ENCODE peak calls at places on chromosomes 12 and 14, in ten cellular contexts. Z, V, B, Y, O, A, F, C, D and Q are unnamed samples.

GRCh38 chr12:93944196-93944595 is 204.2 kb upstream of the PLXNC1 start:
- DNase-seq in V (no peak), D (no peak), F (no peak), Y (no peak), B (no peak), C (no peak), O (no peak), Z (no peak), A (no peak), Q (no peak)

GRCh38 chr14:54754116-54754622 is 148.5 kb downstream of the GCH1 start:
- DNase-seq in A (no peak), B (no peak), Y (no peak), F (no peak), D (no peak), V (no peak), O (no peak), Z (no peak), C (no peak), Q (no peak)

GRCh38 chr14:65164068-65164824 is 61.9 kb upstream of the MAX start:
- DNase-seq in F (peak; percentile 2), O (peak; percentile 69), B (peak; percentile 58), Y (peak; percentile 29), V (no peak), A (peak; percentile 68), C (no peak), D (no peak), Z (no peak), Q (no peak)

GRCh38 chr12:120798696-120799095 is 73.1 kb downstream of the ACADS start:
- DNase-seq in Z (no peak), D (no peak), A (no peak), O (no peak), Y (no peak), B (no peak), V (no peak), C (no peak), F (no peak), Q (no peak)

GRCh38 chr14:32434180-32434579 is 105.1 kb downstream of the AKAP6 start:
- DNase-seq in Y (no peak), F (no peak), D (no peak), B (no peak), A (no peak), C (no peak), O (no peak), V (no peak), Z (no peak), Q (no peak)

GRCh38 chr12:40946612-40947194 is 241.4 kb upstream of the PDZRN4 start:
- DNase-seq in Y (no peak), Z (no peak), B (peak; percentile 13), C (no peak), V (peak; percentile 1), O (peak; percentile 54), D (no peak), A (no peak), F (no peak), Q (no peak)

GRCh38 chr12:46260913-46261476 is 7.8 kb downstream of the SLC38A1 start:
- DNase-seq in V (no peak), Y (no peak), A (no peak), F (no peak), O (no peak), B (no peak), Z (no peak), C (no peak), D (no peak), Q (no peak)

GRCh38 chr12:131253376-131254026 is 299.8 kb downstream of the ADGRD1 start:
- DNase-seq in D (no peak), B (no peak), F (no peak), Z (no peak), O (no peak), V (no peak), C (no peak), A (no peak), Y (no peak), Q (no peak)

GRCh38 chr12:133038310-133038709 is 1.0 kb downstream of the ZNF84 start:
- DNase-seq in F (no peak), A (no peak), O (no peak), B (no peak), D (no peak), Z (no peak), Y (no peak), C (no peak), V (no peak), Q (no peak)

GRCh38 chr14:89773644-89774316 is 180.8 kb downstream of the EFCAB11 start:
- DNase-seq in B (peak; percentile 33), D (peak; percentile 56), F (peak; percentile 46), Y (peak; percentile 40), Z (peak; percentile 57), V (no peak), O (peak; percentile 25), C (peak; percentile 30), A (peak; percentile 62), Q (peak; percentile 24)

GRCh38 chr14:29800961-29801360 is 126.7 kb downstream of the PRKD1 start:
- DNase-seq in A (no peak), F (no peak), Y (no peak), Z (no peak), D (no peak), C (no peak), V (no peak), B (no peak), O (no peak), Q (no peak)

GRCh38 chr14:77024171-77024627 is 4.3 kb downstream of the IRF2BPL start:
- DNase-seq in D (peak; percentile 75), C (peak; percentile 52), O (peak; percentile 63), A (peak; percentile 85), F (peak; percentile 40), Y (no peak), V (no peak), B (no peak), Z (peak; percentile 59), Q (no peak)

GRCh38 chr14:90487031-90487430 is 90.2 kb downstream of the CALM1 start:
- DNase-seq in F (no peak), Y (no peak), B (no peak), A (no peak), Z (no peak), O (peak; percentile 43), C (no peak), V (no peak), D (no peak), Q (no peak)

GRCh38 chr12:118402251-118402650 is 25.9 kb downstream of the SUDS3 start:
- DNase-seq in Y (no peak), F (no peak), Z (no peak), A (no peak), C (no peak), V (no peak), O (peak; percentile 66), D (no peak), B (no peak), Q (no peak)

GRCh38 chr12:11675952-11676505 is 26.6 kb downstream of the ETV6 start:
- DNase-seq in V (no peak), B (no peak), A (no peak), O (no peak), D (no peak), Z (no peak), C (no peak), F (no peak), Y (no peak), Q (no peak)

GRCh38 chr12:30286345-30286926 is 409.2 kb downstream of the IPO8 start:
- DNase-seq in D (no peak), B (no peak), F (no peak), Y (no peak), O (peak; percentile 70), C (no peak), V (no peak), Z (no peak), A (no peak), Q (no peak)

GRCh38 chr12:52231305-52232232 is 1.5 kb upstream of the KRT7 start:
- DNase-seq in F (no peak), Y (no peak), B (no peak), Z (no peak), C (no peak), A (no peak), V (peak; percentile 66), O (no peak), D (peak; percentile 57), Q (no peak)

GRCh38 chr12:42969357-42969756 is 379.8 kb upstream of the PRICKLE1 start:
- DNase-seq in F (no peak), D (no peak), A (no peak), V (no peak), Y (no peak), B (no peak), O (peak; percentile 73), Z (no peak), C (no peak), Q (no peak)

GRCh38 chr12:27653661-27654060 is 42.6 kb upstream of the REP15 start:
- DNase-seq in V (no peak), C (no peak), B (no peak), A (no peak), Z (no peak), F (no peak), Y (no peak), O (no peak), D (no peak), Q (no peak)

GRCh38 chr12:44874981-44875416 is 1.1 kb downstream of the NELL2 start:
- DNase-seq in Y (no peak), B (peak; percentile 21), C (peak; percentile 11), Z (no peak), A (peak; percentile 32), D (no peak), O (no peak), V (no peak), F (no peak), Q (no peak)

GRCh38 chr12:11663128-11663527 is 13.7 kb downstream of the ETV6 start:
- DNase-seq in A (no peak), C (no peak), D (no peak), B (no peak), F (no peak), Y (no peak), V (no peak), O (no peak), Z (no peak), Q (no peak)

GRCh38 chr12:121791671-121792496 is 1.6 kb downstream of the RHOF start:
- DNase-seq in Z (peak; percentile 37), F (peak; percentile 13), D (peak; percentile 79), V (no peak), A (peak; percentile 29), O (no peak), Y (no peak), B (no peak), C (no peak), Q (no peak)

GRCh38 chr14:24052656-24053547 is 1.1 kb downstream of the CARMIL3 start:
- DNase-seq in O (no peak), C (no peak), F (no peak), A (no peak), Y (no peak), B (no peak), Z (peak; percentile 36), D (peak; percentile 27), V (no peak), Q (no peak)

GRCh38 chr14:85079842-85080741 is 449.9 kb upstream of the FLRT2 start:
- DNase-seq in B (no peak), C (no peak), V (no peak), Z (no peak), Y (no peak), O (no peak), A (no peak), F (no peak), D (no peak), Q (no peak)

GRCh38 chr12:42129595-42130204 is 15.0 kb downstream of the GXYLT1 start:
- DNase-seq in Z (no peak), B (no peak), Y (no peak), F (no peak), V (no peak), A (peak; percentile 27), C (no peak), D (no peak), O (peak; percentile 80), Q (no peak)